ENCODE peak calls at places on chromosome 17, in seven cellular contexts. C is NCI-H524 treated with DMSO at 0.1 percent for 48 hours, G is mammary epithelial cell, O is tibial nerve, Z is C1 segment of cervical spinal cord, I is transverse colon, H is mucosa of gallbladder. W is an unnamed sample.

GRCh38 chr17:49487202-49487601 is 7.9 kb upstream of the NGFR start:
- DNase-seq in Z (no peak), I (no peak), G (no peak), H (no peak), O (no peak), C (no peak), W (no peak)

GRCh38 chr17:16939606-16940115 is 32.3 kb downstream of the TNFRSF13B start:
- DNase-seq in I (peak; percentile 6), H (no peak), G (no peak), O (no peak), Z (no peak), C (no peak), W (no peak)

GRCh38 chr17:71709974-71710373 is 410.8 kb upstream of the SOX9 start:
- DNase-seq in H (no peak), G (no peak), Z (no peak), O (no peak), I (no peak), C (no peak), W (no peak)

GRCh38 chr17:76544123-76544915 is 4.5 kb downstream of the PRCD start:
- DNase-seq in C (no peak), O (no peak), G (no peak), I (no peak), H (no peak), Z (peak; percentile 62), W (no peak)

GRCh38 chr17:8393470-8394231 is 4.0 kb downstream of the RNF222 start:
- DNase-seq in H (no peak), C (no peak), G (peak; percentile 84), O (no peak), I (peak; percentile 52), Z (no peak), W (no peak)

GRCh38 chr17:6910987-6911603 is 79.6 kb upstream of the TEKT1 start:
- DNase-seq in H (no peak), G (peak; percentile 35), C (no peak), O (no peak), I (no peak), Z (no peak), W (no peak)

GRCh38 chr17:7445011-7445927 is at the start of gene CHRNB1:
- DNase-seq in G (no peak), H (peak; percentile 67), I (peak; percentile 91), O (no peak), C (no peak), Z (peak; percentile 44), W (peak; percentile 60)

GRCh38 chr17:78019367-78019975 is 61.0 kb downstream of the TNRC6C start:
- DNase-seq in O (no peak), I (no peak), H (no peak), C (no peak), Z (no peak), G (no peak), W (no peak)

GRCh38 chr17:32142857-32143524 is 689 bp downstream of the RHOT1 start:
- DNase-seq in H (peak; percentile 69), G (peak; percentile 73), O (peak; percentile 16), Z (no peak), C (no peak), I (peak; percentile 68), W (no peak)

GRCh38 chr17:3167574-3167973 is 29.7 kb upstream of the OR1A2 start:
- DNase-seq in C (no peak), O (no peak), I (no peak), H (no peak), Z (no peak), G (no peak), W (no peak)

GRCh38 chr17:17096438-17097178 is 54.4 kb downstream of the MPRIP start:
- DNase-seq in C (no peak), G (peak; percentile 87), O (no peak), I (peak; percentile 41), Z (no peak), H (no peak), W (no peak)

GRCh38 chr17:32875904-32876413 is 965 bp downstream of the MYO1D start:
- DNase-seq in G (no peak), I (no peak), H (no peak), O (no peak), C (no peak), Z (no peak), W (no peak)

GRCh38 chr17:46125831-46126230 is 67.4 kb downstream of the KANSL1 start:
- DNase-seq in G (no peak), H (no peak), I (no peak), C (no peak), Z (no peak), O (no peak), W (no peak)

GRCh38 chr17:78844301-78845005 is 3.8 kb upstream of the USP36 start:
- DNase-seq in Z (no peak), I (no peak), C (no peak), G (peak; percentile 11), O (no peak), H (no peak), W (no peak)

GRCh38 chr17:18319604-18320256 is 4.6 kb downstream of the SMCR8 start:
- DNase-seq in H (no peak), G (peak; percentile 30), C (no peak), O (no peak), Z (no peak), I (no peak), W (no peak)

GRCh38 chr17:42118545-42118944 is 2.6 kb downstream of the KAT2A start:
- DNase-seq in G (peak; percentile 21), O (no peak), Z (no peak), H (no peak), C (no peak), I (no peak), W (no peak)

GRCh38 chr17:54172654-54173316 is 350.1 kb downstream of the KIF2B start:
- DNase-seq in O (no peak), G (peak; percentile 44), H (peak; percentile 12), I (no peak), Z (no peak), C (no peak), W (no peak)

GRCh38 chr17:74280093-74280513 is 6.1 kb downstream of the DNAI2 start:
- DNase-seq in H (no peak), O (no peak), G (no peak), C (no peak), Z (no peak), I (peak; percentile 19), W (no peak)

GRCh38 chr17:64045176-64045575 is 24.7 kb upstream of the ICAM2 start:
- DNase-seq in H (no peak), G (no peak), O (no peak), Z (no peak), I (no peak), C (no peak), W (no peak)

GRCh38 chr17:19004601-19005441 is at the start of gene FAM83G:
- DNase-seq in I (peak; percentile 92), O (peak; percentile 32), Z (no peak), C (no peak), H (peak; percentile 75), G (peak; percentile 84), W (peak; percentile 77)